ENCODE peak calls at places on chromosomes 7 and 10, in four cellular contexts. G is CD4-positive, alpha-beta T cell; N is BE2C; A is T-cell. M is an unnamed sample.

GRCh38 chr7:130818056-130818455 is 84.0 kb upstream of the KLF14 start:
- DNase-seq in G (no peak), N (no peak), A (no peak), M (no peak)

GRCh38 chr7:55021951-55022617 is 3.3 kb downstream of the EGFR start:
- DNase-seq in G (no peak), N (no peak), A (no peak), M (no peak)

GRCh38 chr10:131662851-131663250 is 238.0 kb upstream of the PPP2R2D start:
- DNase-seq in G (no peak), N (no peak), A (no peak), M (no peak)

GRCh38 chr10:36094091-36094490 is 452.0 kb upstream of the FZD8 start:
- DNase-seq in G (no peak), N (no peak), A (no peak), M (no peak)

GRCh38 chr10:3412071-3412582 is 239.5 kb upstream of the PITRM1 start:
- DNase-seq in G (no peak), N (no peak), A (no peak), M (no peak)

GRCh38 chr7:47498229-47499056 is 83.5 kb downstream of the TNS3 start:
- DNase-seq in G (no peak), N (no peak), A (no peak), M (no peak)

GRCh38 chr7:122869260-122869659 is 17.0 kb downstream of the CADPS2 start:
- DNase-seq in G (no peak), N (no peak), A (no peak), M (no peak)

GRCh38 chr10:124249812-124250432 is 156.5 kb upstream of the CHST15 start:
- DNase-seq in G (no peak), N (no peak), A (no peak), M (no peak)

GRCh38 chr7:73373741-73374140 is 45.8 kb downstream of the FKBP6 start:
- DNase-seq in G (no peak), N (no peak), A (no peak), M (no peak)